ENCODE peak calls at places on chromosomes 5 and 9, in five cellular contexts. O is AG09309; X is CD8-positive, alpha-beta T cell; E is GM20000; V is GM10248. W is an unnamed sample.

GRCh38 chr9:114779352-114779845 is 26.4 kb downstream of the TNFSF15 start:
- DNase-seq in O (no peak), X (no peak), E (no peak), V (no peak), W (no peak)

GRCh38 chr5:78574731-78575161 is 73.8 kb downstream of the LHFPL2 start:
- DNase-seq in O (no peak), X (no peak), E (peak), V (peak), W (no peak)

GRCh38 chr9:113638916-113639315 is 175.4 kb downstream of the RGS3 start:
- DNase-seq in O (no peak), X (no peak), E (no peak), V (no peak), W (no peak)

GRCh38 chr9:16521868-16522381 is 348.5 kb downstream of the BNC2 start:
- DNase-seq in O (peak), X (no peak), E (no peak), V (no peak), W (no peak)

GRCh38 chr5:173556142-173557028 is 60.1 kb downstream of the BOD1 start:
- DNase-seq in O (no peak), X (no peak), E (no peak), V (no peak), W (no peak)

GRCh38 chr5:80755634-80756033 is 100.9 kb upstream of the DHFR start:
- DNase-seq in O (no peak), X (no peak), E (peak), V (peak), W (no peak)

GRCh38 chr5:8399471-8399870 is 530.5 kb downstream of the MTRR start:
- DNase-seq in O (no peak), X (no peak), E (no peak), V (no peak), W (no peak)

GRCh38 chr5:172113036-172113435 is 75.0 kb downstream of the STK10 start:
- DNase-seq in O (no peak), X (peak), E (no peak), V (no peak), W (no peak)

GRCh38 chr9:13088734-13089427 is 190.6 kb downstream of the MPDZ start:
- DNase-seq in O (no peak), X (no peak), E (peak), V (peak), W (no peak)

GRCh38 chr5:141516648-141517025 is 27.8 kb downstream of the PCDHGC5 start:
- DNase-seq in O (no peak), X (no peak), E (no peak), V (no peak), W (no peak)

GRCh38 chr9:22307013-22307711 is 139.5 kb upstream of the DMRTA1 start:
- DNase-seq in O (peak), X (no peak), E (peak), V (no peak), W (no peak)
- TF ChIP-seq CTCF in O (peak), X (no peak), E (no peak), V (peak), W (peak)

GRCh38 chr5:159161361-159162214 is 47.8 kb downstream of the RNF145 start:
- DNase-seq in O (no peak), X (no peak), E (no peak), V (no peak), W (no peak)

GRCh38 chr5:159157552-159157951 is 51.8 kb downstream of the RNF145 start:
- DNase-seq in O (no peak), X (no peak), E (no peak), V (no peak), W (no peak)

GRCh38 chr5:159156426-159156835 is 52.9 kb downstream of the RNF145 start:
- DNase-seq in O (no peak), X (no peak), E (peak), V (no peak), W (no peak)

GRCh38 chr5:159155960-159156359 is 53.4 kb downstream of the RNF145 start:
- DNase-seq in O (no peak), X (no peak), E (peak), V (no peak), W (no peak)

GRCh38 chr5:159156839-159157238 is 52.5 kb downstream of the RNF145 start:
- DNase-seq in O (peak), X (no peak), E (peak), V (peak), W (no peak)
- TF ChIP-seq CTCF in O (peak), X (peak), E (peak), V (peak), W (peak)

DNA sequence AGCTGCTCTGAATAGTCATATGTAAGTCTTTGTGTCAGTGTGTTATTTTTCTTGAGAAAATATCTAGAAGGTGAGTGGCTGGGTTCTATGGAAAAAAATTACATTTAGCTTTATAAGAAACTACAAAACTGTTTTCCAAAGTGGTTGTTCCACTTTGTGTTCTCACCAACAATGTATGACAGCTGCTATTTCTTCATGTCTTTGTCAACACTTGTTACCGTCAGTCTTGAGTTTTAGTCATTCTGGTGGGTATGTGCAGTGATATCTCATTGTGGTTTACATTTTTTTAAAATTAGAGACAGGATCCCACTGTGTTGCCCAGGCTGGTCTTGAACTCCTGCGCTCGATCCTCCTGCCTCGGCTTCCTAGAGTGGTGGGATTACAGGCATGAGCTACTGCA is 246.4 kb downstream of the PJA2 start:
- DNase-seq in O (no peak), X (no peak), E (no peak), V (no peak), W (no peak)
- TF ChIP-seq CTCF in O (no peak), X (no peak), E (no peak), V (no peak), W (no peak)

GRCh38 chr5:10635257-10635860 is 71.5 kb downstream of the ANKRD33B start:
- DNase-seq in O (no peak), X (peak), E (peak), V (peak), W (no peak)
- TF ChIP-seq CTCF in O (no peak), X (no peak), E (no peak), V (no peak), W (no peak)

GRCh38 chr9:79955300-79955699 is 383.5 kb downstream of the TLE4 start:
- DNase-seq in O (no peak), X (no peak), E (no peak), V (no peak), W (no peak)
- TF ChIP-seq CTCF in O (peak), X (no peak), E (peak), V (peak), W (no peak)

DNA sequence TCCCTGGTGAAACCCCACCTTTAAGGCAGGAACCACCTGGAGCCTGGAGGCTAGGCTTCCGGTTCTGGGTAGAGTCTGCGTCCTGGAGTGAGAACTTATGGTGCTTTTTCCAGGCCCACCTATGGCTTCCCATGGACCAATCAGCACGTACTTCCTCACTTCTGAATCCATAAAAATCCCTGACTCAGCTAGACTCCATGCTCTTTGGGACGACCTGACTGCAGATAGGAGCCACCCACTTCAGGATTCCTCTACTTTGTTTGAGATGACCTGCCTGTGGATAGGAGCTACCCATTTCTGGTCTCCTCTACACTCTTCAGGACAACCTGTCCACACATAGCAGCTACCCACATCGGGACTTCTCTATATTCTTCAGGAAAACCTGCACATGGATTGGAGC is 168.8 kb upstream of the IRX2 start:
- DNase-seq in O (no peak), X (no peak), E (no peak), V (no peak), W (no peak)
- TF ChIP-seq CTCF in O (no peak), X (no peak), E (no peak), V (no peak), W (no peak)

GRCh38 chr5:109390188-109390587 is 19.6 kb downstream of the PJA2 start:
- DNase-seq in O (no peak), X (no peak), E (no peak), V (no peak), W (no peak)
- TF ChIP-seq CTCF in O (no peak), X (no peak), E (no peak), V (no peak), W (no peak)

GRCh38 chr9:35510366-35510744 is 20.4 kb downstream of the RUSC2 start:
- DNase-seq in O (no peak), X (no peak), E (no peak), V (no peak), W (no peak)

GRCh38 chr9:35511453-35511852 is 21.5 kb downstream of the RUSC2 start:
- DNase-seq in O (no peak), X (no peak), E (no peak), V (no peak), W (no peak)

GRCh38 chr9:35506359-35506758 is 16.4 kb downstream of the RUSC2 start:
- DNase-seq in O (no peak), X (no peak), E (no peak), V (no peak), W (no peak)

GRCh38 chr9:35508069-35508468 is 18.2 kb downstream of the RUSC2 start:
- DNase-seq in O (no peak), X (no peak), E (no peak), V (no peak), W (no peak)

DNA sequence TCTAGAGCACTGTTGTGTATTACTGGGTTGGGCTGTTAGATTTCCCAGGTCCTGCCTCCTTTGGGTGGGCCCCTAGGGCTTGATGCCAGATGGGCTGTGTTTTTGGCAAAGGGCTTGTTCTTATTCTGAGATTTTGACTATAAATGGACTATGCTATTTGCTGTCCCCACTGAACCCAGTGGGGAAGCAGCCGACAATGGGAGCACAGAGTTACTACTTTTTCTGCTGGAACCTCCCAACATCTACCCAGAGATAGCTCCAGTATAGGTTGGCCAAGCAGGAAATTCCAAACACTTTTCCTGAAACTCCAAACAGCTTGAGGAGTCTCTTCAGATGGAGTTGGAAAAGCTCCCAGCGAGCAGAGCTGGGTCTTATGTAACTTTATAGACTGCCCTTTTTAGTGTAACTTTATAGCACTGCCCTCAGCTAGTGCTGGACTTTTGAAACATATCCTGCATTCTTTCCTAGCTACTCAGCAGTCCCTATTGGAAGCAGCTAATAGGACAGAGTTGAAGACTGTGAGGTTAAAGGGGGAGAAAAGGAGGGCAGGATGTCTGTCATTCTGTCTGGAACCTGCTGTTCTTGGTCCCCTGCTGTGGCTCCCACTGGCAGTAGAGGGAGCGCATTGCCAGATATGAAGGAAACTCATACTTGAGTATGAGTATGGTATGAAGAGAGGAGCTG is 21.0 kb downstream of the RUSC2 start:
- DNase-seq in O (peak), X (no peak), E (no peak), V (no peak), W (no peak)
- TF ChIP-seq CTCF in O (peak), X (no peak), E (no peak), V (no peak), W (no peak)

DNA sequence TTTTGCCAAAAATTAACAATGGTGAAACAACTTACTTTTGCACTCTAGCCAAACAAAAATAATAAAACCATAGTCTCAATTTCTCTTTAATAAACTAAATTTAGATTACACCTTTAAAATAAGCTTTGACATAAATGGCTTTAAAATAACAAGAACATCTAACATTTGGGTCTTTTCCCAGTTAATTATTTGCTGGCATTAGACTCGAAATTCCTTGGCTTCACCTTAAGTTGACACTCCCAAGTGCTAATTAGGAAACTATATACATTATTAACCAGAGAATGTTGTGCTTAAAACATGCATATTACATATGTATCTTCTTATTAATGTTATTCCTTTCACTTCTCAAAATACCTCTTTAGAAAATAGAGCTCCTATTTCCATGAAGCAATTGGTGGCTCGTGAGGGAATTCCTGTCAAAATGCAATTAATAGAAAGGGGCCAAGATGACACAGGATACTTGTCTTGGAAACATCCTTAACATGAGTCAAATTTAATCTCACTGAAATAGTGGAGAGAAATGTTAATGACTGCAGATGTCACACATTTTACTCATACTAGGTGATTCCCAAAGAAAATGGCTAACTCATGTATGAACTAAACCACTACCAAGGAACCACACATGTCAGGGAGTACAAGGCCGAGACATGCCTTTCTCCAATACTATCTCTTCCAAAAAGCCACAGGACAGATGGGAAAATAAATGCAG is 932.9 kb upstream of the DMAC1 start:
- DNase-seq in O (no peak), X (no peak), E (no peak), V (no peak), W (no peak)
- TF ChIP-seq CTCF in O (no peak), X (no peak), E (no peak), V (no peak), W (no peak)

GRCh38 chr9:86795861-86796497 is 151.3 kb downstream of the GAS1 start:
- DNase-seq in O (peak), X (no peak), E (no peak), V (no peak), W (no peak)
- TF ChIP-seq CTCF in O (peak), X (no peak), E (no peak), V (no peak), W (peak)